ENCODE peak calls at places on chromosomes 4 and X, in four cellular contexts. S is GM12878, D is K562, R is H1. P is an unnamed sample.

GRCh38 chr4:144355809-144356757 is 215.6 kb upstream of the GYPA start:
- DNase-seq in D (no peak), S (peak), R (no peak), P (peak)

GRCh38 chrX:2584216-2584615 is 83.4 kb upstream of the DHRSX start:
- DNase-seq in S (no peak), D (no peak), R (no peak), P (no peak)

GRCh38 chr4:78870056-78870455 is 69.2 kb downstream of the PAQR3 start:
- DNase-seq in S (no peak), R (no peak), D (no peak), P (no peak)

GRCh38 chrX:153662266-153662665 is 11.3 kb downstream of the PNCK start:
- DNase-seq in S (no peak), R (no peak), D (peak), P (peak)

GRCh38 chr4:37604464-37604863 is 81.7 kb downstream of the RELL1 start:
- DNase-seq in R (no peak), D (no peak), S (no peak), P (peak)

GRCh38 chr4:137474711-137475301 is 57.5 kb downstream of the PCDH18 start:
- DNase-seq in R (no peak), D (no peak), S (no peak), P (peak)

GRCh38 chrX:103063918-103064434 is at the start of gene BEX1:
- DNase-seq in D (no peak), R (peak), S (no peak), P (no peak)

GRCh38 chr4:69764311-69764710 is 3.9 kb upstream of the SULT1B1 start:
- DNase-seq in S (no peak), R (no peak), D (no peak), P (no peak)

GRCh38 chr4:8461086-8461485 is 20.5 kb downstream of the TRMT44 start:
- DNase-seq in S (no peak), R (no peak), D (no peak), P (no peak)

GRCh38 chr4:153207561-153207960 is 3.3 kb downstream of the TRIM2 start:
- DNase-seq in D (peak), R (no peak), S (no peak), P (peak)

DNA sequence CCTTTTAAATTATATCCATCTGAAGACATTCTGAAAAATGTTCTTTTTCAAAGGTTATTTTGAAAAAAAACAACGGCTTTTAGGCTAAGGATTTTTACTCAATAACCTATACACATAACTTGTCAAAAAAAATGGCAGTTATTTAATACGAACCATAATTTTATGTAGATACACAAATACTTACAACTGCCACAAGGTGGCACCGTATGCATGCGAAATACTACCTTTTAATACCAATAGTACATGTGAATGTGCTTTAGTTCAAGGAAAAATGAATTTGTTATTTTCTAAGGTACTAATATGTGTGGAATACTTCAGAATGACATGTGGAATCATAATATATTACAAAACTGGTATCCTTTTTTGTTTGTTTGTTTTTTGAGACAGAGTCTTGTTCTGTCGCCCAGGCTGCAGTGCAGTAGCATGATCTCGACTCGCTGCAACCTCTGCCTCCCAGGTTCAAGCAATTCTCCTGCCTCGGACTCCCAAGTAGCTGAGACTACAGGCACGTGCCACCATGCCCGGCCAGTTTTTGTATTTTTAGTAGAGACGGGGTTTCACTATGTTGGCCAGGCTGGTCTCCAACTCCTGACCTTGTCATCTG is 4.6 kb upstream of the MAD2L1 start:
- DNase-seq in D (peak), R (no peak), S (no peak), P (peak)
- TF ChIP-seq CHD1 in D (no peak), R (no peak), S (no peak), P (no peak)

GRCh38 chr4:185312699-185313098 is 83.0 kb downstream of the LRP2BP start:
- DNase-seq in R (no peak), S (no peak), D (no peak), P (peak)

GRCh38 chr4:185317880-185318279 is 77.8 kb downstream of the LRP2BP start:
- DNase-seq in R (no peak), D (no peak), S (no peak), P (no peak)

GRCh38 chr4:185322805-185323204 is 72.9 kb downstream of the LRP2BP start:
- DNase-seq in D (no peak), S (no peak), R (no peak), P (no peak)

GRCh38 chr4:185318679-185319078 is 77.0 kb downstream of the LRP2BP start:
- DNase-seq in R (no peak), S (no peak), D (peak), P (no peak)
- TF ChIP-seq CHD1 in R (no peak), S (no peak), D (no peak), P (no peak)

GRCh38 chrX:14936561-14936960 is 63.3 kb downstream of the MOSPD2 start:
- DNase-seq in S (no peak), R (no peak), D (peak), P (peak)
- TF ChIP-seq CHD1 in S (no peak), R (no peak), D (no peak), P (no peak)

GRCh38 chrX:19684265-19684664 is 169.0 kb upstream of the MAP3K15 start:
- DNase-seq in D (no peak), S (no peak), R (no peak), P (no peak)

GRCh38 chrX:19686876-19687275 is 171.6 kb upstream of the MAP3K15 start:
- DNase-seq in S (no peak), D (no peak), R (no peak), P (no peak)

GRCh38 chrX:19682712-19683331 is 167.5 kb upstream of the MAP3K15 start:
- DNase-seq in R (no peak), S (no peak), D (no peak), P (peak)

GRCh38 chrX:19683358-19683757 is 168.1 kb upstream of the MAP3K15 start:
- DNase-seq in R (no peak), S (no peak), D (no peak), P (no peak)

DNA sequence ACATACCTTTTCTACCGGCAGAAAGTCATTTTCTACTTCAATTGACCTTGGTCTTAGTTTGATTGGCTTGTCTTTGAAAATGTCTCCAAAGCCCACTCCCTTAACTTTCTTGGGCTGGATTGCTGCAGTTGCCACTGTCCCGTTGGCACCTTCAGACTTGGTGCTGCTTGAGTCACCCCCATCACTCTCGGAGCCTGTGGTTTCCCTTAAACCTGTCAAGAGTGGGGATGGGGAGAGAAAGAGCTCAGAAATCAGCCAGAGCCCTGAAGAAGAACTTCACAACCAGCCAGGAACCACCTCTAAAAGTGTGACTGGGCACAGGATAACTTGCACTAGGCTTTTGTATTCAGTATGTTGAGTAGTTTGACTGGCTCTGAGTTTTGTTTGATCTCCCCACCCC is 168.5 kb upstream of the MAP3K15 start:
- DNase-seq in D (no peak), S (no peak), R (no peak), P (no peak)
- TF ChIP-seq CHD1 in D (no peak), S (no peak), R (no peak), P (no peak)

GRCh38 chr4:83962492-83962891 is 426.6 kb downstream of the GPAT3 start:
- DNase-seq in R (no peak), D (no peak), S (no peak), P (no peak)

GRCh38 chr4:83964996-83965541 is 429.2 kb downstream of the GPAT3 start:
- DNase-seq in D (no peak), R (no peak), S (no peak), P (peak)

GRCh38 chr4:83959160-83959559 is 423.3 kb downstream of the GPAT3 start:
- DNase-seq in D (no peak), S (no peak), R (no peak), P (no peak)

GRCh38 chr4:83961575-83961974 is 425.7 kb downstream of the GPAT3 start:
- DNase-seq in R (no peak), D (no peak), S (no peak), P (peak)
- TF ChIP-seq CHD1 in R (no peak), D (no peak), S (no peak), P (no peak)

DNA sequence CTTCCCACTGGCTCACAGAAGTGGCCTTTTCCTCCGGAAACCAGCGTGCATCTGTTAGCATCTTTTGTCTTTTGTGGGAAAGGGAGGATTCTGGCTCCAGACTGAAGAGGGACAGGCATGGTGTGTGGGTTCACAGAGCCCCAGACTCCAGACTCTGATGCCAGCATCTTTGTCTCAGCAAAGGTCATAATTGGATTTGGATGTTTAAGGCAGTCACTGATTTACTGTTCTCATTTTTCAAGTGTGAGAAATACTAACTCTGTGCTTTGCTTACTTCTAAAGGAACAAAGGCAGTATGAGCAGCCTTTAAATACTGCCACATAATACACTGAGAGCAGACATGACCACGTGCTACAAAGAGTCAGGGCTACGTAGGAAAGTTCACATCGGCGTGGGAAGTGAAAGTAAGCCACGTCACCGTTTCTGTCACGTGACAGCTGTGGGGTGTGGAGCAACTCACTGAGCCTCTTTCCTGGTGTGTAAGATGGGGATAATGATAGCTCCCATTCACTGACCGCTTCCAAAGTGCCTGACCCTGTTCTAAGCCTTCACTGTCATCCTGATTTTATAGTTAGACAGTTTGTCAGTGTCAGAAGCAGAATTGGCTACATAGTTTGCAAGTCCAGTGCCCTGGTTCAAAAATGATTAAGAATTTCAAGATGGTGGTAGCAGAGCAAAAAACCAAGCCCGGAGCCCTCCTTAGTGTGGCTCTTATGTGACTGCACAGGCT is 24.8 kb upstream of the TMSB4X start:
- DNase-seq in R (no peak), D (peak), S (peak), P (peak)
- TF ChIP-seq CHD1 in R (no peak), D (no peak), S (no peak), P (no peak)

P was measured in IMR-90.